ENCODE peak calls at places on chromosomes 12 and 14, in six cellular contexts. U is iPS-NIHi11; R is colonic mucosa; N is amniotic stem cell; O is stimulated activated CD8-positive, alpha-beta memory T cell treated with anti-CD3 and anti-CD28 coated beads, Interleukin-12 subunit alpha, Interleukin-12 subunit beta, amount 100 ng/mL, for 4 hours; Y is HEK293T. S is an unnamed sample.

GRCh38 chr14:36509056-36509917 is 10.7 kb downstream of the NKX2-1 start:
- DNase-seq in U (no peak), R (no peak), N (no peak), O (no peak), Y (no peak), S (no peak)

GRCh38 chr12:55996715-55997534 is at the start of gene SUOX:
- DNase-seq in U (peak; percentile 99), R (peak; percentile 97), N (peak; percentile 92), O (no peak), Y (peak; percentile 94), S (peak; percentile 88)

GRCh38 chr14:47150267-47150666 is 498.7 kb upstream of the RPL10L start:
- DNase-seq in U (no peak), R (no peak), N (no peak), O (no peak), Y (no peak), S (no peak)

GRCh38 chr14:22147716-22148115 is 441.3 kb downstream of the DAD1 start:
- DNase-seq in U (peak; percentile 8), R (no peak), N (no peak), O (no peak), Y (no peak), S (no peak)

GRCh38 chr14:24289649-24290283 is 9.8 kb downstream of the DHRS1 start:
- DNase-seq in U (no peak), R (no peak), N (no peak), O (no peak), Y (no peak), S (no peak)

GRCh38 chr14:85576848-85577541 is 47.1 kb downstream of the FLRT2 start:
- DNase-seq in U (no peak), R (no peak), N (no peak), O (no peak), Y (no peak), S (no peak)

GRCh38 chr14:92986254-92987147 is 63.6 kb downstream of the CHGA start:
- DNase-seq in U (no peak), R (no peak), N (no peak), O (no peak), Y (no peak), S (no peak)

GRCh38 chr12:132143328-132144071 is 619 bp downstream of the DDX51 start:
- DNase-seq in U (peak; percentile 49), R (no peak), N (no peak), O (no peak), Y (peak; percentile 20), S (no peak)

GRCh38 chr12:122980192-122981035 is at the start of gene ARL6IP4:
- DNase-seq in U (peak; percentile 91), R (peak; percentile 57), N (peak; percentile 45), O (peak; percentile 54), Y (peak; percentile 73), S (no peak)

GRCh38 chr14:86723254-86723624 is 1193.3 kb downstream of the FLRT2 start:
- DNase-seq in U (no peak), R (no peak), N (no peak), O (no peak), Y (no peak), S (no peak)

GRCh38 chr12:5391638-5392037 is 40.3 kb upstream of the NTF3 start:
- DNase-seq in U (no peak), R (no peak), N (no peak), O (no peak), Y (no peak), S (no peak)

GRCh38 chr12:10235761-10236631 is 23.3 kb downstream of the GABARAPL1 start:
- DNase-seq in U (peak; percentile 60), R (no peak), N (no peak), O (no peak), Y (peak; percentile 54), S (no peak)

GRCh38 chr14:105171004-105171673 is 2.6 kb upstream of the JAG2 start:
- DNase-seq in U (no peak), R (no peak), N (no peak), O (no peak), Y (no peak), S (no peak)

GRCh38 chr12:100858658-100859057 is 64.1 kb downstream of the ANO4 start:
- DNase-seq in U (no peak), R (no peak), N (no peak), O (no peak), Y (no peak), S (no peak)

GRCh38 chr14:105196228-105196960 is 15.3 kb upstream of the NUDT14 start:
- DNase-seq in U (peak; percentile 78), R (no peak), N (no peak), O (no peak), Y (no peak), S (no peak)

GRCh38 chr12:105920161-105920684 is 218.5 kb downstream of the NUAK1 start:
- DNase-seq in U (no peak), R (no peak), N (no peak), O (no peak), Y (no peak), S (no peak)

GRCh38 chr12:79658221-79658620 is 32.5 kb downstream of the PAWR start:
- DNase-seq in U (no peak), R (no peak), N (no peak), O (no peak), Y (no peak), S (no peak)

GRCh38 chr12:92961949-92962348 is 32.9 kb upstream of the EEA1 start:
- DNase-seq in U (no peak), R (no peak), N (no peak), O (no peak), Y (no peak), S (no peak)

GRCh38 chr14:33810308-33810707 is 140.6 kb downstream of the EGLN3 start:
- DNase-seq in U (no peak), R (no peak), N (no peak), O (no peak), Y (no peak), S (no peak)

GRCh38 chr14:103257211-103257962 is 76.7 kb upstream of the EIF5 start:
- DNase-seq in U (no peak), R (no peak), N (no peak), O (no peak), Y (no peak), S (no peak)

GRCh38 chr12:91382081-91382543 is 199.5 kb upstream of the DCN start:
- DNase-seq in U (peak; percentile 54), R (peak; percentile 90), N (peak; percentile 57), O (peak; percentile 65), Y (peak; percentile 52), S (peak; percentile 69)

GRCh38 chr12:112782921-112783320 is 8.6 kb upstream of the RPH3A start:
- DNase-seq in U (no peak), R (no peak), N (no peak), O (no peak), Y (no peak), S (no peak)

GRCh38 chr12:65278576-65279386 is at the start of gene MSRB3:
- DNase-seq in U (peak; percentile 90), R (peak; percentile 46), N (peak; percentile 77), O (no peak), Y (peak; percentile 75), S (no peak)

GRCh38 chr14:20748439-20748838 is 2.8 kb downstream of the EDDM3A start:
- DNase-seq in U (no peak), R (peak; percentile 24), N (no peak), O (no peak), Y (no peak), S (no peak)

GRCh38 chr14:80004871-80005270 is 206.4 kb downstream of the DIO2 start:
- DNase-seq in U (no peak), R (no peak), N (no peak), O (no peak), Y (no peak), S (no peak)

GRCh38 chr14:70563869-70564268 is 29.1 kb upstream of the ADAM20 start:
- DNase-seq in U (no peak), R (no peak), N (no peak), O (no peak), Y (no peak), S (no peak)

GRCh38 chr14:76924363-76925151 is 98.3 kb downstream of the LRRC74A start:
- DNase-seq in U (peak; percentile 84), R (no peak), N (no peak), O (no peak), Y (no peak), S (no peak)

GRCh38 chr14:104359969-104360442 is 219.6 kb upstream of the C14orf180 start:
- DNase-seq in U (no peak), R (no peak), N (no peak), O (no peak), Y (no peak), S (no peak)

GRCh38 chr12:64621257-64621942 is 11.1 kb downstream of the RASSF3 start:
- DNase-seq in U (no peak), R (no peak), N (no peak), O (no peak), Y (no peak), S (no peak)

GRCh38 chr12:89632778-89633177 is 75.9 kb downstream of the ATP2B1 start:
- DNase-seq in U (no peak), R (no peak), N (no peak), O (no peak), Y (no peak), S (no peak)

GRCh38 chr12:72677187-72677586 is 405.0 kb downstream of the TRHDE start:
- DNase-seq in U (no peak), R (no peak), N (no peak), O (no peak), Y (no peak), S (no peak)

GRCh38 chr12:89779090-89779489 is 70.5 kb upstream of the ATP2B1 start:
- DNase-seq in U (no peak), R (no peak), N (no peak), O (no peak), Y (no peak), S (no peak)

GRCh38 chr14:55705651-55706340 is 125.8 kb downstream of the KTN1 start:
- DNase-seq in U (no peak), R (no peak), N (no peak), O (no peak), Y (no peak), S (no peak)

GRCh38 chr12:49674318-49674985 is 32.8 kb downstream of the FMNL3 start:
- DNase-seq in U (no peak), R (no peak), N (no peak), O (no peak), Y (no peak), S (no peak)

GRCh38 chr12:55685671-55686070 is 22.0 kb downstream of the ITGA7 start:
- DNase-seq in U (no peak), R (no peak), N (no peak), O (no peak), Y (no peak), S (no peak)

GRCh38 chr14:103100281-103101121 is 6.0 kb downstream of the EXOC3L4 start:
- DNase-seq in U (no peak), R (no peak), N (no peak), O (no peak), Y (no peak), S (no peak)

GRCh38 chr14:33348510-33348909 is 409.8 kb downstream of the NPAS3 start:
- DNase-seq in U (no peak), R (no peak), N (no peak), O (no peak), Y (no peak), S (no peak)